ENCODE peak calls at places on chromosome 14, in four cellular contexts. W is heart right ventricle, N is neural progenitor cell, L is psoas muscle. V is an unnamed sample. For H3K4me1, the result is how much of the 10 kb centered on the place peaks cover.

GRCh38 chr14:99884834-99885648 is 91.8 kb downstream of the EML1 start:
- DNase-seq in W (peak), N (peak), L (no peak), V (no peak)

GRCh38 chr14:96698846-96699543 is 98.2 kb upstream of the VRK1 start:
- DNase-seq in W (no peak), N (no peak), L (no peak), V (no peak)

GRCh38 chr14:53062856-53063255 is 90.3 kb downstream of the DDHD1 start:
- DNase-seq in W (no peak), N (no peak), L (no peak), V (no peak)

GRCh38 chr14:95463173-95463901 is 53.1 kb downstream of the SYNE3 start:
- DNase-seq in W (no peak), N (no peak), L (peak), V (no peak)

GRCh38 chr14:52913271-52913670 is 37.6 kb downstream of the FERMT2 start:
- DNase-seq in W (no peak), N (no peak), L (no peak), V (no peak)

GRCh38 chr14:80356413-80356812 is 145.1 kb upstream of the DIO2 start:
- DNase-seq in W (no peak), N (peak), L (no peak), V (no peak)

GRCh38 chr14:93520053-93520607 is 89.4 kb downstream of the UNC79 start:
- DNase-seq in W (no peak), N (no peak), L (no peak), V (no peak)

GRCh38 chr14:99522457-99522891 is 41.3 kb downstream of the CCNK start:
- DNase-seq in W (no peak), N (peak), L (peak), V (peak)

GRCh38 chr14:54683882-54684794 is 117.2 kb downstream of the SAMD4A start:
- DNase-seq in W (peak), N (peak), L (peak), V (no peak)

GRCh38 chr14:33432407-33433023 is 493.8 kb downstream of the NPAS3 start:
- DNase-seq in W (no peak), N (peak), L (no peak), V (no peak)

GRCh38 chr14:77026930-77027537 is 1.5 kb downstream of the IRF2BPL start:
- DNase-seq in W (peak), N (peak), L (peak), V (peak)

GRCh38 chr14:68210729-68211299 is 391.2 kb downstream of the RAD51B start:
- DNase-seq in W (peak), N (no peak), L (no peak), V (no peak)

GRCh38 chr14:89912667-89913211 is 41.8 kb downstream of the EFCAB11 start:
- DNase-seq in W (peak), N (no peak), L (no peak), V (no peak)

GRCh38 chr14:24312736-24313507 is 1.6 kb downstream of the LTB4R start:
- DNase-seq in W (peak), N (no peak), L (peak), V (peak)

GRCh38 chr14:50344116-50344775 is 32.1 kb downstream of the DMAC2L start:
- DNase-seq in W (no peak), N (no peak), L (no peak), V (no peak)

GRCh38 chr14:29668201-29668600 is 259.4 kb downstream of the PRKD1 start:
- DNase-seq in W (no peak), N (no peak), L (no peak), V (no peak)

GRCh38 chr14:51884086-51884927 is 23.9 kb downstream of the GNG2 start:
- DNase-seq in W (peak), N (no peak), L (no peak), V (no peak)

GRCh38 chr14:23056956-23057756 is at the start of gene CDH24:
- DNase-seq in W (peak), N (peak), L (peak), V (peak)

GRCh38 chr14:100302616-100303015 is 3.6 kb downstream of the SLC25A29 start:
- DNase-seq in W (no peak), N (no peak), L (no peak), V (no peak)

GRCh38 chr14:52922059-52922458 is 28.8 kb downstream of the FERMT2 start:
- DNase-seq in W (no peak), N (no peak), L (no peak), V (no peak)

GRCh38 chr14:56125772-56126411 is 7.7 kb downstream of the PELI2 start:
- DNase-seq in W (no peak), N (no peak), L (no peak), V (no peak)

GRCh38 chr14:80607430-80608200 is 333.9 kb downstream of the CEP128 start:
- DNase-seq in W (no peak), N (no peak), L (no peak), V (no peak)

GRCh38 chr14:55874785-55875184 is 243.4 kb upstream of the PELI2 start:
- DNase-seq in W (no peak), N (no peak), L (no peak), V (no peak)

GRCh38 chr14:75484711-75485429 is 37.4 kb upstream of the BATF start:
- DNase-seq in W (no peak), N (no peak), L (no peak), V (no peak)
- H3K4me1 ChIP-seq in W (under half), N (under half), L (under half), V (under half)

GRCh38 chr14:69647216-69647615 is 35.8 kb downstream of the SUSD6 start:
- DNase-seq in W (no peak), N (no peak), L (no peak), V (no peak)
- H3K4me1 ChIP-seq in W (half or more), N (under half), L (half or more), V (half or more)

DNA sequence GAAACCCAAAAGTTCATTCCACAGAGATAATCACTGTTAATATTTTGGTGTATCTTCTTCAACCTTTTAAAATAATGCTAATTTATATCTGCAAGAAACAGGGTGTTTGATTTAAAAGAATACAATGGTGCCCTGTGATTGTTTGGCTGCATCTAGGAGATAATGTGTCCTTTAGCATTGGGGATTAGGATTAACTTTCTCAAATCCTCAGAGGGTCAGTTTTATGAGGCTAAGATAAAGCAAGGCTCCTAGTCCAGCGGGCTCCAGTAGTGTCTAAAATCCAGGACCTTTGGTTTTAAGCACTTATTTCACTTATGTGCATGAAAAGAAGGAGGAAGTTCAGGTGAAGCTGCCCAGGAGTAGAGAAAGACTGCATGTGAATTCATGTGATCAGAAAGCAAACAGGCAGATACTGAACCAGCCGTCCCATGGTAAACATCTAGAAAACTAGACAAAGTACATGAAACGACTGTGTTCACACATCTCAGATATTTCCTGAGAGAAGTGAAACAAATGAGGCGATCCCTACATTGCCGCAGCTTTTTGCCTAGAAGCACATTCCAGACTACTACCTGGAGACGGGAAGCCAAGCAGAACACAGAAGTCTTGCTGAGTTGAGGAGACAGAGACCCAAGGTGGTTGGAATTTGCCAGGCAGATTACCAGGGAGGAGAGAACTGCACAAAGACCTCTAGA is 129.1 kb upstream of the MAX start:
- DNase-seq in W (no peak), N (no peak), L (no peak), V (peak)
- H3K4me1 ChIP-seq in W (under half), N (under half), L (under half), V (under half)

DNA sequence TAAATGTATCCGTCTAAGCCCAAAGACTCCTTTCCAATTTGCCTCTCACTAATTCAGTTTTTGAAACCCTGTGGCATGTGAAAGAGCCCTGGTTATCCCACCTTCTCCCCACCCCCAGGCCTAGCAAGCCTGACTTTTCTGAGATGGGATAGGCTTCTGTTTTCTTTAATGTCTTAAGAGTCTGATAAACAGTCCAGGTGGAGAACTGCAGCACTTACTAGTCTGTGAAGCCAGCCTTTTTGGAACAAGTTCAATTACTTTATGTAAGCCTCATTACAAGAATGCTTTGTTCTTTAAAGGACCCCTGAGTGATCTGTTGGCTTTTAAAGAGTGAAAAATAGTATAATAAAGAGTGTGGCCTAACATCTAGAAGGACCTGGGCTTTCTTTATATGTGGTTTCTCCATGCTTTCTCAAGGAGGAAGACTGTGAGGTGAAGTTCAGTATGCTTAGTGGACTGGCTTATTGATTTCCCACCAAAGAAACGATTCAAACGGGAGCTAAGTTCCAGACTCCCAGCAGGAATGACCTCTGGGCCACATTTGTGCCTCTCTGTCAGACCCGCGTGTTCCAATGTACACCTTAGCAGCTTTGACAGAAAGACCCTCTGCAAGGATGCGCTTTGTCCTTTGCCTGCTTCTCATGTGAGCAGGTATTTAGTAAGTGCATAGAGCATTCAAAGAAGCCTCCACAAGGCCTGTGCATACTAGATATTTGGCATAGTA is 129.5 kb downstream of the DAAM1 start:
- DNase-seq in W (no peak), N (no peak), L (no peak), V (no peak)
- H3K4me1 ChIP-seq in W (under half), N (under half), L (under half), V (under half)

DNA sequence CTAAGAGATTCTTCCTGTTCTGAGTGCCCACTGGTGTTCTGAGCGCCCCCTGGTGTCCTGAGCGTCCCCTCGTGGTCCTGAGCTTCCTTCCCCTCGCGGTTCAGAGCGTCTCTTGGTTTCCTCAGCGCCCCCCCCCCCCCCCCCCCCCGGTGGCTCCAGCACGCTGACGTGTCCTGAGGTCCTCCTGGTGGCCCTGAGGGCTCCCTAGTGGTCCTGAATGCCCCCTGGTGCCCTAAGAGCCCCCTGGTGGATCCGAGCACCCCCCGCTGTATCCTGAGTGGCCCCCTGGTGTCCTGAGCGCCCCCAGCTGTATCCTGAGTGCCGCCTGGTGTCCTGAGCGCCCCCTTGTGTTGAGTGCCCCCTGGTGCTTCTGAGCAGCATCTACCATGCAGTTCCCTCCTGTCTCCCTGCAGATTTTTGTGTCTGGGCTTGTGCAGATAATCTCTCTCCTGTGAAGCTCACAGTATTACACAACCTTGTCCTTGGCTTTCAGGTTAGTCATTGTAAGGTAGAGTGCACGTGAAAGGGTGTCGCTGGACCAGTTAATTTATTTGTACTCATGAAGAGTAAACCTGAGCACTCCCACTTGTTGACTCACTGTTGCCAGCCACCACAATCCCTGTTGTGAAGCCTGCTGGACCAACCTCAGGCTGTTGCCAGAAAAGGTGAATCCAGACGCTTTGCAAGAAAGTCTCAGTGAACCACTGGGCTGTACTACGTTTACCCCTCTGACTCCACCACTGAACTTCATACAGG is 1168.4 kb downstream of the TMEM121 start:
- DNase-seq in W (peak), N (no peak), L (peak), V (peak)
- H3K4me1 ChIP-seq in W (under half), N (under half), L (under half), V (under half)

V was measured in pancreas.